ENCODE peak calls at places on chromosomes 4 and X, in six cellular contexts. One of them, this sample, is unnamed.

GRCh38 chr4:73856518-73856917 is 3.4 kb downstream of the PF4V1 start:
- DNase-seq in esophagus squamous epithelium: no peak
- DNase-seq in fibroblast of mammary gland: peak
- DNase-seq in hippocampal formation: no peak
- DNase-seq in breast epithelium: no peak
- DNase-seq in NCI-H1092: no peak
- DNase-seq in this sample: no peak

GRCh38 chr4:124713213-124713592 is 671 bp upstream of the ANKRD50 start:
- DNase-seq in breast epithelium: peak
- DNase-seq in esophagus squamous epithelium: no peak
- DNase-seq in NCI-H1092: peak
- DNase-seq in fibroblast of mammary gland: peak
- DNase-seq in hippocampal formation: peak
- DNase-seq in this sample: peak

GRCh38 chr4:186669159-186669720 is 54.4 kb downstream of the FAT1 start:
- DNase-seq in hippocampal formation: no peak
- DNase-seq in breast epithelium: no peak
- DNase-seq in NCI-H1092: peak
- DNase-seq in esophagus squamous epithelium: no peak
- DNase-seq in fibroblast of mammary gland: peak
- DNase-seq in this sample: no peak

GRCh38 chr4:87973283-87974169 is 2.0 kb upstream of the SPP1 start:
- DNase-seq in NCI-H1092: peak
- DNase-seq in breast epithelium: no peak
- DNase-seq in esophagus squamous epithelium: no peak
- DNase-seq in fibroblast of mammary gland: peak
- DNase-seq in hippocampal formation: peak
- DNase-seq in this sample: no peak

GRCh38 chr4:165394275-165394674 is 15.5 kb downstream of the CPE start:
- DNase-seq in breast epithelium: no peak
- DNase-seq in hippocampal formation: no peak
- DNase-seq in fibroblast of mammary gland: peak
- DNase-seq in NCI-H1092: no peak
- DNase-seq in esophagus squamous epithelium: no peak
- DNase-seq in this sample: no peak

GRCh38 chrX:17617794-17618193 is 119.5 kb upstream of the SCML1 start:
- DNase-seq in hippocampal formation: no peak
- DNase-seq in fibroblast of mammary gland: no peak
- DNase-seq in breast epithelium: no peak
- DNase-seq in esophagus squamous epithelium: no peak
- DNase-seq in NCI-H1092: no peak
- DNase-seq in this sample: no peak

GRCh38 chrX:136261316-136261715 is 10.1 kb upstream of the MAP7D3 start:
- DNase-seq in fibroblast of mammary gland: no peak
- DNase-seq in breast epithelium: no peak
- DNase-seq in esophagus squamous epithelium: no peak
- DNase-seq in NCI-H1092: no peak
- DNase-seq in hippocampal formation: no peak
- DNase-seq in this sample: no peak

GRCh38 chr4:110631582-110632505 is 9.0 kb upstream of the PITX2 start:
- DNase-seq in fibroblast of mammary gland: peak
- DNase-seq in breast epithelium: no peak
- DNase-seq in hippocampal formation: peak
- DNase-seq in NCI-H1092: no peak
- DNase-seq in esophagus squamous epithelium: no peak
- DNase-seq in this sample: peak

GRCh38 chr4:78829296-78829695 is 53.1 kb downstream of the BMP2K start:
- DNase-seq in hippocampal formation: no peak
- DNase-seq in fibroblast of mammary gland: peak
- DNase-seq in breast epithelium: no peak
- DNase-seq in esophagus squamous epithelium: no peak
- DNase-seq in NCI-H1092: no peak
- DNase-seq in this sample: no peak

GRCh38 chr4:168569066-168569908 is 72.4 kb downstream of the PALLD start:
- DNase-seq in hippocampal formation: no peak
- DNase-seq in fibroblast of mammary gland: peak
- DNase-seq in NCI-H1092: no peak
- DNase-seq in breast epithelium: no peak
- DNase-seq in esophagus squamous epithelium: no peak
- DNase-seq in this sample: no peak

GRCh38 chr4:3371038-3371437 is 70.7 kb upstream of the HGFAC start:
- DNase-seq in hippocampal formation: no peak
- DNase-seq in fibroblast of mammary gland: no peak
- DNase-seq in esophagus squamous epithelium: no peak
- DNase-seq in NCI-H1092: no peak
- DNase-seq in breast epithelium: no peak
- DNase-seq in this sample: no peak

GRCh38 chrX:107325467-107325866 is 119.1 kb downstream of the DNAAF6 start:
- DNase-seq in esophagus squamous epithelium: no peak
- DNase-seq in breast epithelium: no peak
- DNase-seq in hippocampal formation: no peak
- DNase-seq in fibroblast of mammary gland: no peak
- DNase-seq in NCI-H1092: no peak
- DNase-seq in this sample: no peak

GRCh38 chr4:38177035-38177791 is 217.0 kb downstream of the PTTG2 start:
- DNase-seq in fibroblast of mammary gland: peak
- DNase-seq in NCI-H1092: no peak
- DNase-seq in breast epithelium: no peak
- DNase-seq in hippocampal formation: no peak
- DNase-seq in esophagus squamous epithelium: no peak
- DNase-seq in this sample: no peak

GRCh38 chrX:1719270-1719669 is 104.4 kb downstream of the ASMT start:
- DNase-seq in NCI-H1092: no peak
- DNase-seq in hippocampal formation: no peak
- DNase-seq in breast epithelium: no peak
- DNase-seq in esophagus squamous epithelium: no peak
- DNase-seq in fibroblast of mammary gland: no peak
- DNase-seq in this sample: no peak

GRCh38 chr4:140673729-140674128 is 82.5 kb downstream of the TBC1D9 start:
- DNase-seq in esophagus squamous epithelium: no peak
- DNase-seq in breast epithelium: no peak
- DNase-seq in fibroblast of mammary gland: peak
- DNase-seq in NCI-H1092: no peak
- DNase-seq in hippocampal formation: no peak
- DNase-seq in this sample: no peak

GRCh38 chr4:128350449-128351045 is 62.9 kb upstream of the PGRMC2 start:
- DNase-seq in hippocampal formation: no peak
- DNase-seq in NCI-H1092: no peak
- DNase-seq in breast epithelium: no peak
- DNase-seq in fibroblast of mammary gland: no peak
- DNase-seq in esophagus squamous epithelium: no peak
- DNase-seq in this sample: no peak

GRCh38 chr4:54318904-54319303 is 89.8 kb downstream of the PDGFRA start:
- DNase-seq in hippocampal formation: no peak
- DNase-seq in NCI-H1092: no peak
- DNase-seq in breast epithelium: no peak
- DNase-seq in esophagus squamous epithelium: no peak
- DNase-seq in fibroblast of mammary gland: peak
- DNase-seq in this sample: no peak